ENCODE peak calls at places on chromosomes 7 and 10, in four cellular contexts. Q, X, W and G are unnamed samples.

GRCh38 chr10:86259901-86260562 is 106.6 kb downstream of the GRID1 start:
- DNase-seq in X (no peak), W (no peak), Q (no peak), G (no peak)

GRCh38 chr10:69078311-69078710 is 9.6 kb upstream of the SRGN start:
- DNase-seq in Q (no peak), X (no peak), W (no peak), G (no peak)

GRCh38 chr10:5108658-5109416 is 14.6 kb downstream of the AKR1C3 start:
- DNase-seq in Q (no peak), W (no peak), X (no peak), G (no peak)

GRCh38 chr10:25382029-25382810 is 207.4 kb downstream of the GPR158 start:
- DNase-seq in Q (no peak), W (no peak), X (no peak), G (no peak)

GRCh38 chr7:17502209-17502810 is 203.9 kb downstream of the AHR start:
- DNase-seq in X (no peak), Q (no peak), W (peak), G (no peak)

GRCh38 chr10:45652511-45652910 is 20.1 kb downstream of the ZFAND4 start:
- DNase-seq in W (no peak), Q (no peak), X (no peak), G (no peak)

GRCh38 chr10:101566333-101567164 is 21.5 kb downstream of the POLL start:
- DNase-seq in X (peak), W (peak), Q (no peak), G (peak)

GRCh38 chr7:137609500-137609899 is 237.3 kb downstream of the DGKI start:
- DNase-seq in X (no peak), W (no peak), Q (no peak), G (no peak)

GRCh38 chr7:129494041-129494440 is 8.3 kb upstream of the SMKR1 start:
- DNase-seq in W (no peak), X (no peak), Q (no peak), G (peak)

GRCh38 chr10:18822156-18822555 is 162.9 kb downstream of the ARL5B start:
- DNase-seq in Q (no peak), X (no peak), W (no peak), G (no peak)

GRCh38 chr7:17297243-17297642 is 1.2 kb upstream of the AHR start:
- DNase-seq in Q (no peak), W (no peak), X (no peak), G (no peak)

GRCh38 chr10:19461588-19461987 is 354.6 kb upstream of the PLXDC2 start:
- DNase-seq in X (no peak), W (no peak), Q (no peak), G (no peak)

GRCh38 chr10:44994752-44995530 is 5.8 kb upstream of the ZNF22 start:
- DNase-seq in W (no peak), X (peak), Q (no peak), G (no peak)

GRCh38 chr10:62687230-62687748 is 117.2 kb upstream of the ADO start:
- DNase-seq in Q (no peak), X (no peak), W (no peak), G (peak)

GRCh38 chr7:43577485-43577951 is 5.4 kb upstream of the STK17A start:
- DNase-seq in W (no peak), X (no peak), Q (no peak), G (no peak)

GRCh38 chr7:47150497-47151260 is 431.2 kb downstream of the TNS3 start:
- DNase-seq in W (no peak), Q (no peak), X (no peak), G (no peak)

GRCh38 chr10:101895781-101896180 is 52.2 kb upstream of the KCNIP2 start:
- DNase-seq in Q (no peak), W (no peak), X (no peak), G (no peak)

GRCh38 chr7:144826248-144826647 is 9.6 kb downstream of the TPK1 start:
- DNase-seq in Q (no peak), W (no peak), X (no peak), G (no peak)

GRCh38 chr10:103493911-103494877 is 689 bp downstream of the NEURL1 start:
- DNase-seq in X (peak), W (no peak), Q (no peak), G (peak)

GRCh38 chr7:100190059-100190711 is 12.5 kb downstream of the STAG3 start:
- DNase-seq in W (no peak), Q (no peak), X (no peak), G (peak)

GRCh38 chr7:28408105-28408973 is 4.0 kb upstream of the CREB5 start:
- DNase-seq in X (peak), W (no peak), Q (no peak), G (no peak)

GRCh38 chr10:73439605-73440298 is 6.4 kb upstream of the MSS51 start:
- DNase-seq in W (no peak), X (no peak), Q (no peak), G (peak)

GRCh38 chr7:87146740-87147386 is 5.4 kb upstream of the DMTF1 start:
- DNase-seq in W (no peak), Q (no peak), X (peak), G (no peak)

GRCh38 chr7:74302745-74303221 is 13.6 kb downstream of the CLIP2 start:
- DNase-seq in X (no peak), Q (no peak), W (no peak), G (no peak)

GRCh38 chr7:4792537-4793126 is 17.2 kb downstream of the AP5Z1 start:
- DNase-seq in W (no peak), Q (no peak), X (no peak), G (no peak)

GRCh38 chr7:43592321-43592720 is 9.4 kb downstream of the STK17A start:
- DNase-seq in W (no peak), X (no peak), Q (no peak), G (peak)

GRCh38 chr10:84308481-84309304 is 19.7 kb upstream of the CCSER2 start:
- DNase-seq in W (no peak), X (peak), Q (no peak), G (peak)